ENCODE peak calls at places on chromosomes 5 and 9, in five cellular contexts. O is GM12891, Y is ovary, U is IMR-90, T is GM12892. P is an unnamed sample.

GRCh38 chr5:171647043-171647899 is 138.3 kb upstream of the SMIM23 start:
- DNase-seq in O (no peak), Y (no peak), U (peak), T (no peak), P (no peak)

GRCh38 chr5:37738057-37738691 is 101.7 kb downstream of the GDNF start:
- DNase-seq in O (no peak), Y (no peak), U (peak), T (no peak), P (peak)

GRCh38 chr5:155087036-155087435 is 73.5 kb downstream of the KIF4B start:
- DNase-seq in O (no peak), Y (no peak), U (peak), T (no peak), P (no peak)

GRCh38 chr5:176891331-176891958 is 7.7 kb downstream of the HK3 start:
- DNase-seq in O (no peak), Y (no peak), U (no peak), T (no peak), P (no peak)

GRCh38 chr5:123647066-123647465 is 135.1 kb downstream of the CSNK1G3 start:
- DNase-seq in O (no peak), Y (no peak), U (no peak), T (no peak), P (no peak)

GRCh38 chr5:139278540-139279274 is 14.8 kb upstream of the MATR3 start:
- DNase-seq in O (no peak), Y (no peak), U (no peak), T (no peak), P (no peak)

GRCh38 chr9:126614455-126615248 is 924 bp downstream of the LMX1B start:
- DNase-seq in O (peak), Y (no peak), U (no peak), T (peak), P (no peak)

GRCh38 chr5:91538179-91538578 is 155.1 kb upstream of the ARRDC3 start:
- DNase-seq in O (no peak), Y (no peak), U (no peak), T (no peak), P (no peak)

GRCh38 chr5:162227075-162227474 is 159.5 kb downstream of the GABRG2 start:
- DNase-seq in O (no peak), Y (no peak), U (no peak), T (no peak), P (no peak)

GRCh38 chr5:52502591-52502990 is 285.1 kb upstream of the ITGA1 start:
- DNase-seq in O (no peak), Y (no peak), U (no peak), T (no peak), P (no peak)

GRCh38 chr5:157494178-157494830 is 34.3 kb downstream of the NIPAL4 start:
- DNase-seq in O (no peak), Y (no peak), U (no peak), T (no peak), P (no peak)

GRCh38 chr9:114592356-114592755 is 4.8 kb downstream of the ATP6V1G1 start:
- DNase-seq in O (no peak), Y (no peak), U (peak), T (no peak), P (peak)

GRCh38 chr9:92978345-92978875 is 31.1 kb downstream of the FGD3 start:
- DNase-seq in O (no peak), Y (no peak), U (no peak), T (no peak), P (no peak)

GRCh38 chr9:91857291-91857781 is 92.7 kb downstream of the ROR2 start:
- DNase-seq in O (no peak), Y (no peak), U (peak), T (no peak), P (no peak)

GRCh38 chr5:140602165-140602564 is 30.8 kb downstream of the CD14 start:
- DNase-seq in O (no peak), Y (no peak), U (no peak), T (no peak), P (no peak)

GRCh38 chr5:168292783-168293696 is 1.6 kb downstream of the WWC1 start:
- DNase-seq in O (no peak), Y (no peak), U (no peak), T (no peak), P (no peak)

GRCh38 chr5:168288349-168289245 is 2.8 kb upstream of the WWC1 start:
- DNase-seq in O (no peak), Y (no peak), U (no peak), T (no peak), P (no peak)

GRCh38 chr5:168291961-168292782 is 727 bp downstream of the WWC1 start:
- DNase-seq in O (no peak), Y (peak), U (peak), T (no peak), P (no peak)

GRCh38 chr5:168290902-168291280 is 554 bp upstream of the WWC1 start:
- DNase-seq in O (no peak), Y (no peak), U (no peak), T (no peak), P (no peak)

GRCh38 chr5:168291281-168291960 is at the start of gene WWC1:
- DNase-seq in O (peak), Y (peak), U (peak), T (peak), P (no peak)
- TF ChIP-seq POLR2A in O (no peak), Y (no peak), U (no peak), T (peak), P (no peak)

DNA sequence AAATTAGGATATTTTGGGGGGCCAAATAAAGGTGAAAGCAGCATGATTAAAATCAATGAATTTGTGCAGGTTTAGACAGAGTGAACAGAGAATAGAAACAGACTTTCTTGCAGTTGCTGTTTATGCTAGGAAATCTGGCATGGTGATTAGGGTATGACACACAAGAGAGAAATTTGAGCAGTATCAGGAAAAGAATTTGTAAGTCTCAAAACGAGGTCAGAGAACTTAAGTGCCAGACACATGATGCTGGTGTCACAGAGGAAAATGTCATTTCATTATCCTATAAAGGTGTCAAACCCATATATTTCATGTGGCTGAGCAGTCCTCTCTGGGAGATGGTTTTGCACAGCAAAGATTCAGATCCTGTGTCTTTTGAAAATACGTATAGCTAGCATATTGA is 15.7 kb downstream of the LVRN start:
- DNase-seq in O (no peak), Y (no peak), U (peak), T (no peak), P (no peak)
- TF ChIP-seq POLR2A in O (no peak), Y (no peak), U (no peak), T (no peak), P (no peak)

GRCh38 chr9:121743441-121744001 is 92.1 kb downstream of the DAB2IP start:
- DNase-seq in O (no peak), Y (peak), U (peak), T (no peak), P (peak)
- TF ChIP-seq POLR2A in O (no peak), Y (peak), U (peak), T (no peak), P (peak)

GRCh38 chr9:69120380-69121154 is 53.5 kb upstream of the TJP2 start:
- DNase-seq in O (peak), Y (peak), U (no peak), T (peak), P (no peak)
- TF ChIP-seq POLR2A in O (no peak), Y (no peak), U (no peak), T (no peak), P (no peak)

GRCh38 chr9:112334319-112334828 is 955 bp upstream of the PTBP3 start:
- DNase-seq in O (no peak), Y (no peak), U (peak), T (no peak), P (no peak)

GRCh38 chr9:112332674-112332976 is 794 bp downstream of the PTBP3 start:
- DNase-seq in O (no peak), Y (no peak), U (no peak), T (no peak), P (no peak)

GRCh38 chr9:112333639-112334318 is 360 bp upstream of the PTBP3 start:
- DNase-seq in O (peak), Y (peak), U (peak), T (peak), P (peak)

GRCh38 chr9:112332272-112332671 is 1.1 kb downstream of the PTBP3 start:
- DNase-seq in O (no peak), Y (no peak), U (no peak), T (no peak), P (no peak)

GRCh38 chr9:112332977-112333638 is at the start of gene PTBP3:
- DNase-seq in O (peak), Y (peak), U (peak), T (peak), P (peak)
- TF ChIP-seq POLR2A in O (peak), Y (peak), U (peak), T (peak), P (peak)

DNA sequence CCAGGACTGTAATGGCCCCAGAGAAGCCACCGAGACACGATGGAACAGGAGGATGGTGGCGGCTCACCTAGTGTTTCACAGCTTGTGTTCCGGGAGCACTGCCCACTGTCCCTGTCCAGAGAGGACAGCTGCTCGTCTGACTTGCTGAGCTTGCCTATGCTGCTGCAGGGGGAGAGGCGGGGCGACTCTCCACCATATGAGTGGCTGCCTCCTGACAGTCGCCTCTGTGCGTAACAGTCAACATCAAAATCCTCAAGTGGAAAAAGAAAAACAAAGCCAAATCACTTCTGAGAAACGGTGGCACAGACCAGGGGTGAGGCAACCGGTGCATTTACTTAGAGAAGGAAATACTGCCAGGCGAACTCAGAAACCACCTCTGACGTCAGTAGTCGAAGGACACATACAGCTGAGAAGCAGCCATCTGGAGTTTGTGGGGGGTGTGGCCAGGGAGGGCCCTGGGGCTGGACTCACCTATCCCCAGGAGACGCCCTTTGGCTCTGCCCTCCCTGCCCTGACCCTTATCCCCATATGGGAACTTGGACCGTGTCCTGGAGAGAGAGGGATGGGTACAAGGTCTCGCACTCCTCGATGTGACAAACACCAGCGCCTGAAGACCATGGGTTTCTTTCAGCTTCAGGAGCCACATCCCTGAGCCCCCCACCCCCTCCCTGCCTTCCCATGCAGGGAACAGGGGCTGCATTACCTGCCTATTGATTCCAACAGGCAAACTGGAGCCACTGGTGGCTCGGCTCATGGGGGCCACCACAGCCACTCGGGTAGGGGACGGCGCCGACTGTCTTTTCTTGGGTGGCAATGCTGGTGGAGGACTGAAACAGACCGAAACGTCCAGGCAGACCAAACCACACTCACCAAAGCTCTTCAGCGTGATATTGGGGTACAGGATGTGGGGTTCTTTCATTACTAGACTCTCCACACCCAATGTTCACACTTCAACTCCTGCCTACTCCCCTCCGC is 82.8 kb downstream of the PRRT1B start:
- DNase-seq in O (no peak), Y (no peak), U (peak), T (no peak), P (peak)
- TF ChIP-seq POLR2A in O (no peak), Y (no peak), U (no peak), T (no peak), P (peak)

GRCh38 chr5:168830833-168831232 is 251.7 kb upstream of the PANK3 start:
- DNase-seq in O (no peak), Y (no peak), U (no peak), T (no peak), P (no peak)
- TF ChIP-seq POLR2A in O (no peak), Y (no peak), U (no peak), T (no peak), P (no peak)